ENCODE peak calls at places on chromosomes 5 and 9, in eight cellular contexts. One of them, this sample, is unnamed.

GRCh38 chr9:5361326-5362005 is 21.8 kb upstream of the RLN1 start:
- DNase-seq in PC-3: no peak
- DNase-seq in sigmoid colon: no peak
- DNase-seq in H1: no peak
- DNase-seq in IMR-90: no peak
- DNase-seq in GM06990: no peak
- DNase-seq in pancreas: no peak
- DNase-seq in stomach: no peak
- DNase-seq in this sample: no peak

GRCh38 chr5:115524199-115524598 is 20.4 kb downstream of the FEM1C start:
- DNase-seq in PC-3: peak; percentile 71
- DNase-seq in sigmoid colon: no peak
- DNase-seq in H1: no peak
- DNase-seq in IMR-90: no peak
- DNase-seq in GM06990: no peak
- DNase-seq in pancreas: no peak
- DNase-seq in stomach: no peak
- DNase-seq in this sample: no peak

GRCh38 chr9:134993416-134993815 is 75.7 kb upstream of the FCN1 start:
- DNase-seq in PC-3: no peak
- DNase-seq in sigmoid colon: no peak
- DNase-seq in H1: no peak
- DNase-seq in IMR-90: no peak
- DNase-seq in GM06990: no peak
- DNase-seq in pancreas: peak; percentile 5
- DNase-seq in stomach: no peak
- DNase-seq in this sample: peak; percentile 18

GRCh38 chr9:99000480-99001395 is 57.0 kb downstream of the COL15A1 start:
- DNase-seq in PC-3: peak; percentile 68
- DNase-seq in sigmoid colon: no peak
- DNase-seq in H1: no peak
- DNase-seq in IMR-90: peak; percentile 85
- DNase-seq in GM06990: no peak
- DNase-seq in pancreas: no peak
- DNase-seq in stomach: peak; percentile 52
- DNase-seq in this sample: peak; percentile 74

GRCh38 chr9:33024126-33024965 is 727 bp upstream of the DNAJA1 start:
- DNase-seq in PC-3: peak; percentile 10
- DNase-seq in sigmoid colon: peak; percentile 67
- DNase-seq in H1: no peak
- DNase-seq in IMR-90: peak; percentile 22
- DNase-seq in GM06990: peak; percentile 16
- DNase-seq in pancreas: no peak
- DNase-seq in stomach: no peak
- DNase-seq in this sample: no peak

GRCh38 chr5:9920696-9921095 is 290.5 kb upstream of the TAS2R1 start:
- DNase-seq in PC-3: no peak
- DNase-seq in sigmoid colon: no peak
- DNase-seq in H1: no peak
- DNase-seq in IMR-90: no peak
- DNase-seq in GM06990: no peak
- DNase-seq in pancreas: no peak
- DNase-seq in stomach: no peak
- DNase-seq in this sample: peak; percentile 32

GRCh38 chr9:27945386-27945785 is 372.1 kb upstream of the C9orf72 start:
- DNase-seq in PC-3: peak; percentile 3
- DNase-seq in sigmoid colon: no peak
- DNase-seq in H1: no peak
- DNase-seq in IMR-90: no peak
- DNase-seq in GM06990: no peak
- DNase-seq in pancreas: no peak
- DNase-seq in stomach: no peak
- DNase-seq in this sample: no peak

GRCh38 chr9:68719847-68720246 is 14.8 kb downstream of the PIP5K1B start:
- DNase-seq in PC-3: no peak
- DNase-seq in sigmoid colon: no peak
- DNase-seq in H1: no peak
- DNase-seq in IMR-90: no peak
- DNase-seq in GM06990: no peak
- DNase-seq in pancreas: no peak
- DNase-seq in stomach: no peak
- DNase-seq in this sample: no peak

GRCh38 chr5:153350192-153350883 is 140.1 kb upstream of the GRIA1 start:
- DNase-seq in PC-3: no peak
- DNase-seq in sigmoid colon: no peak
- DNase-seq in H1: peak; percentile 58
- DNase-seq in IMR-90: no peak
- DNase-seq in GM06990: no peak
- DNase-seq in pancreas: no peak
- DNase-seq in stomach: no peak
- DNase-seq in this sample: no peak

GRCh38 chr5:146399446-146399845 is 47.7 kb upstream of the TCERG1 start:
- DNase-seq in PC-3: no peak
- DNase-seq in sigmoid colon: no peak
- DNase-seq in H1: no peak
- DNase-seq in IMR-90: no peak
- DNase-seq in GM06990: no peak
- DNase-seq in pancreas: no peak
- DNase-seq in stomach: no peak
- DNase-seq in this sample: no peak

GRCh38 chr9:135968083-135968476 is 6.9 kb upstream of the UBAC1 start:
- DNase-seq in PC-3: no peak
- DNase-seq in sigmoid colon: no peak
- DNase-seq in H1: no peak
- DNase-seq in IMR-90: no peak
- DNase-seq in GM06990: no peak
- DNase-seq in pancreas: no peak
- DNase-seq in stomach: no peak
- DNase-seq in this sample: no peak

GRCh38 chr9:70588381-70588780 is 173.9 kb upstream of the KLF9 start:
- DNase-seq in PC-3: no peak
- DNase-seq in sigmoid colon: no peak
- DNase-seq in H1: no peak
- DNase-seq in IMR-90: no peak
- DNase-seq in GM06990: no peak
- DNase-seq in pancreas: no peak
- DNase-seq in stomach: no peak
- DNase-seq in this sample: no peak

GRCh38 chr5:134582281-134582680 is 50.3 kb downstream of the SAR1B start:
- DNase-seq in PC-3: no peak
- DNase-seq in sigmoid colon: peak; percentile 33
- DNase-seq in H1: no peak
- DNase-seq in IMR-90: no peak
- DNase-seq in GM06990: no peak
- DNase-seq in pancreas: no peak
- DNase-seq in stomach: no peak
- DNase-seq in this sample: no peak

GRCh38 chr5:145775411-145775810 is 59.7 kb downstream of the PRELID2 start:
- DNase-seq in PC-3: no peak
- DNase-seq in sigmoid colon: no peak
- DNase-seq in H1: no peak
- DNase-seq in IMR-90: peak; percentile 8
- DNase-seq in GM06990: no peak
- DNase-seq in pancreas: no peak
- DNase-seq in stomach: no peak
- DNase-seq in this sample: no peak

GRCh38 chr9:36659500-36659899 is 86.8 kb downstream of the MELK start:
- DNase-seq in PC-3: no peak
- DNase-seq in sigmoid colon: no peak
- DNase-seq in H1: no peak
- DNase-seq in IMR-90: no peak
- DNase-seq in GM06990: no peak
- DNase-seq in pancreas: no peak
- DNase-seq in stomach: no peak
- DNase-seq in this sample: no peak

GRCh38 chr5:148830220-148830619 is 3.8 kb downstream of the ADRB2 start:
- DNase-seq in PC-3: peak; percentile 40
- DNase-seq in sigmoid colon: no peak
- DNase-seq in H1: no peak
- DNase-seq in IMR-90: no peak
- DNase-seq in GM06990: no peak
- DNase-seq in pancreas: no peak
- DNase-seq in stomach: no peak
- DNase-seq in this sample: no peak
- H3K4me3 ChIP-seq in PC-3: peak overlapping the region; percentile 73
- H3K4me3 ChIP-seq in sigmoid colon: peak overlapping the region; percentile 58
- H3K4me3 ChIP-seq in H1: no peak overlapping the region
- H3K4me3 ChIP-seq in IMR-90: no peak overlapping the region
- H3K4me3 ChIP-seq in GM06990: no peak overlapping the region
- H3K4me3 ChIP-seq in pancreas: peak overlapping the region; percentile 61
- H3K4me3 ChIP-seq in stomach: peak overlapping the region; percentile 54
- H3K4me3 ChIP-seq in this sample: no peak overlapping the region

GRCh38 chr9:93994132-93994531 is 39.0 kb upstream of the BARX1 start:
- DNase-seq in PC-3: no peak
- DNase-seq in sigmoid colon: no peak
- DNase-seq in H1: no peak
- DNase-seq in IMR-90: no peak
- DNase-seq in GM06990: no peak
- DNase-seq in pancreas: no peak
- DNase-seq in stomach: no peak
- DNase-seq in this sample: no peak

GRCh38 chr9:93996367-93996766 is 41.2 kb upstream of the BARX1 start:
- DNase-seq in PC-3: no peak
- DNase-seq in sigmoid colon: no peak
- DNase-seq in H1: no peak
- DNase-seq in IMR-90: no peak
- DNase-seq in GM06990: no peak
- DNase-seq in pancreas: no peak
- DNase-seq in stomach: no peak
- DNase-seq in this sample: no peak

GRCh38 chr9:94002316-94003140 is 47.4 kb upstream of the BARX1 start:
- DNase-seq in PC-3: peak; percentile 66
- DNase-seq in sigmoid colon: no peak
- DNase-seq in H1: no peak
- DNase-seq in IMR-90: peak; percentile 50
- DNase-seq in GM06990: peak; percentile 34
- DNase-seq in pancreas: no peak
- DNase-seq in stomach: peak; percentile 56
- DNase-seq in this sample: peak; percentile 70

GRCh38 chr9:93992830-93993229 is 37.7 kb upstream of the BARX1 start:
- DNase-seq in PC-3: no peak
- DNase-seq in sigmoid colon: no peak
- DNase-seq in H1: no peak
- DNase-seq in IMR-90: no peak
- DNase-seq in GM06990: no peak
- DNase-seq in pancreas: no peak
- DNase-seq in stomach: no peak
- DNase-seq in this sample: no peak

GRCh38 chr9:93996863-93997262 is 41.7 kb upstream of the BARX1 start:
- DNase-seq in PC-3: peak; percentile 16
- DNase-seq in sigmoid colon: no peak
- DNase-seq in H1: no peak
- DNase-seq in IMR-90: no peak
- DNase-seq in GM06990: no peak
- DNase-seq in pancreas: no peak
- DNase-seq in stomach: no peak
- DNase-seq in this sample: peak; percentile 26
- TF ChIP-seq CTCF in PC-3: peak; percentile 29
- TF ChIP-seq CTCF in sigmoid colon: no peak
- TF ChIP-seq CTCF in H1: peak; percentile 24
- TF ChIP-seq CTCF in IMR-90: no peak
- TF ChIP-seq CTCF in GM06990: no peak
- TF ChIP-seq CTCF in pancreas: no peak
- TF ChIP-seq CTCF in stomach: no peak
- TF ChIP-seq CTCF in this sample: peak; percentile 25

DNA sequence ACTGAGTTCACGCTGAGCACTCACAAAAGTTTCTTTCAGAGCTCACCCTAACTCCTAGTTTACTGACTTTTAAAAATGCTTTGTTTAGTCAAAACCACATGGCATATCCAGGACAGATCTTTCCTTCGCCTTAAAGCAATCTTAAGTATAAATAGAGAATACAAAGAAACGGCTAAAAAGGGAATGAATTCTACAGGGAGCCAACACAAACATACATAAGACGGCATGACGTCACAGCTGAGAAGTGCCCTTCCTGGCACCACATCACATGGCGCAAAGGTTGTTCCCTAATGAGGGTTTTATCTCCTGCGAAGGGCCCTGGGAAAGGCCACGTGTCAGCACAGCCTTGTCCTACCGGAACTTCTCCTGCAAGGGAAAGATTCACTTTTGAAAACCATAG is 141.3 kb downstream of the IRX1 start:
- DNase-seq in PC-3: no peak
- DNase-seq in sigmoid colon: no peak
- DNase-seq in H1: no peak
- DNase-seq in IMR-90: no peak
- DNase-seq in GM06990: no peak
- DNase-seq in pancreas: no peak
- DNase-seq in stomach: no peak
- DNase-seq in this sample: no peak
- H3K27me3 ChIP-seq in PC-3: no peaks in the 10 kb centered on the region
- H3K27me3 ChIP-seq in sigmoid colon: no peaks in the 10 kb centered on the region
- H3K27me3 ChIP-seq in H1: no peaks in the 10 kb centered on the region
- H3K27me3 ChIP-seq in IMR-90: no peaks in the 10 kb centered on the region
- H3K27me3 ChIP-seq in GM06990: no peaks in the 10 kb centered on the region
- H3K27me3 ChIP-seq in pancreas: no peaks in the 10 kb centered on the region
- H3K27me3 ChIP-seq in stomach: no peaks in the 10 kb centered on the region
- H3K27me3 ChIP-seq in this sample: peaks cover 56% of the 10 kb centered on the region

DNA sequence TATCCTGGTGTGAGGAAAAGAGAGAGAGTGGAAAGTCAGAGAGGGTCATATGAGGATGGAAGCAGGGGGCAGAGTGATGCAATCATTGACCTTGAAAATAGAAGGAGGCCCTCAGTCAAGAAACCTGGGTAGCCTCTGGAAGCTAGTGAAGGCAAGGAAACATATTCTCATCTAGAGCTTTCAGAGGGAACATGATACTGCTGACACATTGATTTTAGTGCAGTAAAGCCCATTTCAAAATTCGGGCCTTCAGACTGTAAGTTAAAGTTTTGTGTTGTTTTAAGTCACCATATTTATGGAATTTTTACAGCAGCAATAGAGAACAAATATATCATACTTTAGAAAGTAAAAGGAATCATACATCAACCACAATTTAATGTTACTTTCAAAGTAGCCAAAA is 87.0 kb downstream of the ADAMTS19 start:
- DNase-seq in PC-3: no peak
- DNase-seq in sigmoid colon: no peak
- DNase-seq in H1: no peak
- DNase-seq in IMR-90: no peak
- DNase-seq in GM06990: no peak
- DNase-seq in pancreas: no peak
- DNase-seq in stomach: no peak
- DNase-seq in this sample: no peak
- H3K4me3 ChIP-seq in PC-3: no peak overlapping the region
- H3K4me3 ChIP-seq in sigmoid colon: no peak overlapping the region
- H3K4me3 ChIP-seq in H1: no peak overlapping the region
- H3K4me3 ChIP-seq in IMR-90: no peak overlapping the region
- H3K4me3 ChIP-seq in GM06990: no peak overlapping the region
- H3K4me3 ChIP-seq in pancreas: no peak overlapping the region
- H3K4me3 ChIP-seq in stomach: no peak overlapping the region
- H3K4me3 ChIP-seq in this sample: no peak overlapping the region

GRCh38 chr9:90996154-90996788 is 194.7 kb downstream of the SYK start:
- DNase-seq in PC-3: no peak
- DNase-seq in sigmoid colon: no peak
- DNase-seq in H1: no peak
- DNase-seq in IMR-90: no peak
- DNase-seq in GM06990: no peak
- DNase-seq in pancreas: no peak
- DNase-seq in stomach: no peak
- DNase-seq in this sample: no peak
- TF ChIP-seq CTCF in PC-3: no peak
- TF ChIP-seq CTCF in sigmoid colon: no peak
- TF ChIP-seq CTCF in H1: no peak
- TF ChIP-seq CTCF in IMR-90: no peak
- TF ChIP-seq CTCF in GM06990: no peak
- TF ChIP-seq CTCF in pancreas: no peak
- TF ChIP-seq CTCF in stomach: no peak
- TF ChIP-seq CTCF in this sample: no peak

This sample was measured in WERI-Rb-1.